ENCODE peak calls at places on chromosomes 6 and 20, in eight cellular contexts. C is HCT116, V is psoas muscle, H is thyroid gland, L is IMR-90, F is esophagus muscularis mucosa, U is endothelial cell of umbilical vein, O is A549. Y is an unnamed sample. For H3K4me1, the result is how much of the 10 kb centered on the place peaks cover.

GRCh38 chr20:62668441-62669027 is 26.2 kb downstream of the SLCO4A1 start:
- DNase-seq in C (peak), O (peak), H (peak), F (no peak), L (peak), V (peak), U (peak), Y (peak)

GRCh38 chr6:151228788-151229400 is 10.9 kb upstream of the AKAP12 start:
- DNase-seq in F (no peak), C (no peak), L (no peak), U (no peak), O (no peak), H (no peak), V (no peak), Y (no peak)

GRCh38 chr6:158475344-158476302 is 84.3 kb upstream of the TMEM181 start:
- DNase-seq in L (peak), F (no peak), U (peak), V (no peak), O (peak), C (no peak), H (no peak), Y (peak)

GRCh38 chr6:13461805-13462204 is 25.6 kb downstream of the GFOD1 start:
- DNase-seq in H (no peak), C (no peak), V (no peak), F (no peak), U (no peak), O (no peak), L (no peak), Y (no peak)

GRCh38 chr6:157095084-157095483 is 228.2 kb downstream of the TMEM242 start:
- DNase-seq in H (no peak), L (no peak), F (no peak), C (no peak), U (no peak), V (no peak), O (no peak), Y (no peak)

GRCh38 chr6:88708197-88708744 is 255.1 kb downstream of the RNGTT start:
- DNase-seq in L (no peak), C (no peak), H (no peak), U (no peak), V (no peak), F (no peak), O (no peak), Y (no peak)

GRCh38 chr20:44066645-44067606 is 120.1 kb downstream of the JPH2 start:
- DNase-seq in U (no peak), V (no peak), C (no peak), O (no peak), L (no peak), H (no peak), F (peak), Y (no peak)

GRCh38 chr20:50691585-50692552 is 527 bp upstream of the RIPOR3 start:
- DNase-seq in F (no peak), O (no peak), U (no peak), V (no peak), L (peak), H (no peak), C (no peak), Y (no peak)

GRCh38 chr6:110518281-110518623 is 41.8 kb upstream of the SLC22A16 start:
- DNase-seq in U (no peak), L (peak), O (peak), H (no peak), C (no peak), V (no peak), F (no peak), Y (no peak)

GRCh38 chr6:45718901-45719300 is 296.8 kb downstream of the CLIC5 start:
- DNase-seq in F (no peak), C (no peak), L (peak), V (no peak), H (no peak), O (no peak), U (no peak), Y (no peak)

GRCh38 chr20:39290575-39290974 is 328.4 kb downstream of the DHX35 start:
- DNase-seq in V (no peak), O (no peak), U (no peak), C (no peak), H (no peak), F (no peak), L (no peak), Y (no peak)

GRCh38 chr6:166640342-166641043 is 13.4 kb upstream of the RPS6KA2 start:
- DNase-seq in C (no peak), V (no peak), O (no peak), F (no peak), L (no peak), H (no peak), U (peak), Y (no peak)

GRCh38 chr6:6851059-6851658 is 256.6 kb upstream of the RREB1 start:
- DNase-seq in F (no peak), C (peak), U (peak), L (peak), H (peak), O (peak), V (no peak), Y (peak)

GRCh38 chr20:13915244-13915643 is 75.2 kb downstream of the SEL1L2 start:
- DNase-seq in F (no peak), O (no peak), H (no peak), L (no peak), U (no peak), V (no peak), C (no peak), Y (no peak)

GRCh38 chr6:5036309-5036708 is 32.5 kb upstream of the RPP40 start:
- DNase-seq in H (no peak), C (peak), V (no peak), U (peak), L (peak), O (peak), F (no peak), Y (no peak)

GRCh38 chr20:57911512-57912226 is 201.9 kb upstream of the PMEPA1 start:
- DNase-seq in V (no peak), F (no peak), H (no peak), C (no peak), O (no peak), L (no peak), U (no peak), Y (no peak)

GRCh38 chr20:58173091-58173490 is 55.4 kb downstream of the ANKRD60 start:
- DNase-seq in L (no peak), C (no peak), V (no peak), U (no peak), O (no peak), H (no peak), F (no peak), Y (no peak)

GRCh38 chr6:116210750-116211425 is 43.0 kb downstream of the TSPYL4 start:
- DNase-seq in U (no peak), V (peak), L (peak), H (peak), O (no peak), F (no peak), C (no peak), Y (no peak)

GRCh38 chr6:146595981-146596731 is 2.6 kb upstream of the ADGB start:
- DNase-seq in F (no peak), C (no peak), U (no peak), H (no peak), L (no peak), V (no peak), O (no peak), Y (no peak)

GRCh38 chr20:35837577-35838195 is 65.9 kb downstream of the PHF20 start:
- DNase-seq in U (no peak), O (no peak), H (peak), L (peak), V (no peak), F (no peak), C (no peak), Y (no peak)

GRCh38 chr6:109483744-109484075 is 691 bp upstream of the ZBTB24 start:
- DNase-seq in F (no peak), L (no peak), C (peak), U (peak), V (no peak), O (no peak), H (no peak), Y (no peak)

GRCh38 chr6:165218816-165219215 is 90.6 kb downstream of the C6orf118 start:
- DNase-seq in C (no peak), U (no peak), F (peak), L (no peak), O (no peak), V (no peak), H (no peak), Y (no peak)

GRCh38 chr20:22723659-22724058 is 139.3 kb upstream of the FOXA2 start:
- DNase-seq in H (no peak), L (no peak), C (no peak), F (no peak), O (no peak), V (no peak), U (no peak), Y (no peak)

GRCh38 chr6:106628658-106629102 is 618 bp downstream of the RTN4IP1 start:
- DNase-seq in L (peak), H (no peak), F (no peak), O (no peak), V (no peak), C (no peak), U (no peak), Y (no peak)

GRCh38 chr6:16322666-16323312 is 84.4 kb downstream of the GMPR start:
- DNase-seq in L (peak), O (no peak), V (peak), C (no peak), F (no peak), H (no peak), U (no peak), Y (peak)

GRCh38 chr20:37999526-38000263 is 33.6 kb downstream of the TTI1 start:
- DNase-seq in F (no peak), U (no peak), L (no peak), O (no peak), V (no peak), H (no peak), C (no peak), Y (no peak)

GRCh38 chr6:163314791-163315404 is 99.6 kb upstream of the QKI start:
- DNase-seq in L (no peak), C (no peak), V (no peak), U (no peak), O (no peak), F (no peak), H (no peak), Y (no peak)

GRCh38 chr6:17633465-17634188 is 33.5 kb downstream of the FAM8A1 start:
- DNase-seq in O (no peak), L (no peak), V (no peak), H (no peak), U (no peak), F (no peak), C (no peak), Y (no peak)

GRCh38 chr6:53603381-53604121 is 58.6 kb upstream of the GCLC start:
- DNase-seq in U (no peak), L (peak), O (no peak), H (peak), C (no peak), F (no peak), V (no peak), Y (peak)

GRCh38 chr6:73710470-73710869 is 14.5 kb downstream of the CD109 start:
- DNase-seq in H (no peak), U (peak), C (peak), V (no peak), O (no peak), F (no peak), L (peak), Y (no peak)

GRCh38 chr6:48067148-48067709 is 43.8 kb downstream of the PTCHD4 start:
- DNase-seq in C (no peak), L (no peak), O (no peak), U (no peak), H (no peak), F (no peak), V (no peak), Y (no peak)

GRCh38 chr6:43247115-43247999 is 4.1 kb downstream of the TTBK1 start:
- DNase-seq in F (no peak), L (peak), V (peak), C (peak), U (peak), H (peak), O (peak), Y (no peak)

GRCh38 chr6:43248791-43249190 is 5.5 kb downstream of the TTBK1 start:
- DNase-seq in O (no peak), V (no peak), F (no peak), C (no peak), L (no peak), U (no peak), H (no peak), Y (no peak)

GRCh38 chr6:43246301-43247114 is 3.2 kb downstream of the TTBK1 start:
- DNase-seq in F (no peak), V (peak), O (peak), C (peak), L (no peak), H (peak), U (peak), Y (no peak)

GRCh38 chr6:43250992-43251373 is 7.7 kb downstream of the TTBK1 start:
- DNase-seq in H (no peak), C (no peak), F (no peak), U (no peak), V (no peak), L (no peak), O (no peak), Y (no peak)

DNA sequence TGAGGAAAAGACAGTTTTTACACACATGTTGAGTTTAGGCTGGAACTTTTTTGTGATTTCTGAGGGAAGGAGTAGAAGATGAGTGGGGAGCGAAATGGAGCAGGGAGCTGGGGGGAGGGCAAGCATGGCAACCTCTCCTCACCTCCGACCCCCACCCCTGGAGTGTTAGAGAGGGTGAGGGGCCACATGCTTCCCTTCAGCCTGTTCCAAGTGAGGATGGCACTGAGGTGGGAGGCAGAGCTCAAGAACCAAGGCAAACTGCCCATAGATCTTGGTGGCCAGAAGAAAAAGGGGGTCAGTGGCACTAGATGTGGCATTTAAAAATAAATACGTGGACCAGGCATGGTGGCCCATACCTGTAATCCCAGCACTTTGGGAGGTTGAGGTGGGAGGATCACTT is 4.8 kb downstream of the TTBK1 start:
- DNase-seq in V (peak), U (no peak), L (no peak), O (no peak), F (no peak), H (no peak), C (no peak), Y (no peak)
- H3K4me3 ChIP-seq in V (peak), U (no peak), L (no peak), O (no peak), F (peak), H (no peak), C (no peak), Y (no peak)

GRCh38 chr6:95404777-95405176 is 172.6 kb upstream of the MANEA start:
- DNase-seq in L (no peak), C (no peak), O (no peak), V (no peak), F (no peak), U (no peak), H (no peak), Y (no peak)
- H3K27ac ChIP-seq in L (no peak), C (no peak), O (no peak), V (no peak), F (no peak), U (no peak), H (no peak), Y (no peak)

DNA sequence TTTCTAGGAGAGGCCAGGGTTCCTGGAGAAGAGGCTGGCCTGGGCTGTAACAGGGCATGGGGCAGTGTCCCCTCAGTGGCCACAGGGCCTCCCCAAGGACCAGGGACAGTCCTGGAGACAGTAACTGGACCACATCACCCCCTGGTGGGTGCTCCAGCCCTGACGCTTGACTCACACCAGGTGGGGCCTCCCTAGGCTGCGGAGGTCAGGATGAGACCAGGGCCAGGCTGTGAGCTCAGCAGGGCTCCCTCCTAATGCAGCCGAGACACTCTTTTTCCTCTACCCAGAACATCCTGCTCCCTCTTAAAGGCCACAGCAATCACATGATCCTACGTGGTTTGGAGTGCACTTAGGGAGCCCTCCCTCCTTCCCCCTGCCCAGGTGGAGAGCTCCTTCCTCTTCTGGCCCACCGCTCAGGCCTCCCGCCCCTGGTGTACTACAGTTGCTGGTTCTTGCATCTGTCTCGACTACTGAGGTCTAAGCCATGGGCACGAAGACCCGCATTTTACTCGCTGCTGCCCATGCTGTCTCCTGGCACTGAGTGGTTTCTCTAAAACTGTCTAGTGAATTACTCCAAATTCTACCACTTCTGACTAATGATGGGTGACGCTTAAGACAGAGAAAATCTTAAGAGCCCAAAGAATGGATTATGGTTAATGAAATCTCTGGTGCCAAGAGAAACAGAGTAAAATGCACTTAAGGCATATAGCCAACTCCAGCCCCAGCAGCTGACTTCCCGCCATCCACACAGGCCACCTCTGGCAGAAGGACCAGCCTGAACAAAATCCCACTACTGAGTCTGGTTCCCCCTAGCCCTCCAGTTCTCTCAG is 166.1 kb upstream of the CST7 start:
- DNase-seq in O (no peak), L (no peak), U (no peak), F (no peak), C (no peak), H (peak), V (peak), Y (no peak)
- H3K4me1 ChIP-seq in O (under half), L (under half), U (under half), F (under half), C (under half), H (under half), V (under half), Y (under half)

DNA sequence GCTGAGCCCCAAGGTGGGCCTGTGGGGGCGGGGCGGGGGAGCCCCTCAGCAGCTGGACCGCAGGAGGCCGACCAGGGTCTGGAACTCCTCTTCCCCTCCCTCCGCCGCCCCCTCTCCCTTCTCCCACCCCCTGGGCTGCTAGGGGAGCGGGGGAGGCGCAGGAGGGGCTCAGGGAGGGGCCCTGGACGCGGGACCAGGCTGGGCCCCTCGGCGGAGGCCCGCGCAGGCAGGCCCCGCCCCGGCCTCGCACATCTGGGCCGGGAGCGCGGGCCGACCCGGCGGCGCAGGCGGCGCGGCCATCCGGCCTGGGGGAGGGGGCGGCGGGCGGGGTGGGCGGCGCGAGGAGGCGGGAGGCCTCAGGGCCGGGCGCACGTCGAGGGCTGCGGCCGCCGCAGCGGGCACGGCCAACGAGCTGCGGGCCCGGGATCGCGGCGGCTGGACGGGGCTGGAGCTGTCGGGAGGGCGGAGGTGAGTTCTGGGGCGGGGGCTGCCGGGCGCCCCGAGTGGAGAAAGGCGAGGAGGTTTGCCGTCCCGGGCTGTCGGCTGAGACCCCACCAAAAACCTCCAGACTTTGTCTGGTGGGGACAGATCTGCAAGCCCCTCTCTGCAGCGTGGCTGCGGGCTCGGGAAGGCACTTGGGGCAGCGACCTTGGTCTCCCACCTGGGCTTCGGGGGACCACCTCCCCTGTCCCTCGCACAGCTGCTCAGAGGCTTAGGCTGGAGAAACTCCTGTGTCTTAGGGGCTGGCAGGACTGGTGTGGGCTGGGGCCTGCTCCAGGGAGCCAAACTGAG is at the start of gene HSPA12B:
- DNase-seq in O (no peak), H (no peak), V (peak), U (no peak), F (no peak), L (no peak), C (no peak), Y (no peak)
- H3K4me3 ChIP-seq in O (no peak), H (peak), V (peak), U (peak), F (peak), L (no peak), C (no peak), Y (no peak)

Y was measured in SJSA1.